ENCODE peak calls at places on chromosome 1, in eight cellular contexts. W is AG04450, I is colonic mucosa, P is nephron progenitor cell, M is HFFc6, Y is endothelial cell of umbilical vein, T is suprapubic skin, G is fibroblast of the aortic adventitia. E is an unnamed sample.

GRCh38 chr1:7207875-7208646 is 422.8 kb downstream of the CAMTA1 start:
- DNase-seq in W (no peak), I (peak), P (peak), M (peak), Y (peak), T (no peak), G (peak), E (no peak)

GRCh38 chr1:61082336-61083013 is at the start of gene NFIA:
- DNase-seq in W (no peak), I (peak), P (peak), M (peak), Y (peak), T (no peak), G (peak), E (no peak)

GRCh38 chr1:198364471-198364870 is 176.0 kb downstream of the ATP6V1G3 start:
- DNase-seq in W (no peak), I (no peak), P (no peak), M (no peak), Y (no peak), T (no peak), G (no peak), E (no peak)

GRCh38 chr1:183023146-183023600 is at the start of gene LAMC1:
- DNase-seq in W (peak), I (peak), P (peak), M (peak), Y (peak), T (peak), G (peak), E (peak)

GRCh38 chr1:110060034-110060661 is 10.3 kb downstream of the ALX3 start:
- DNase-seq in W (no peak), I (peak), P (peak), M (no peak), Y (peak), T (no peak), G (peak), E (peak)

GRCh38 chr1:156705321-156705917 is at the start of gene CRABP2:
- DNase-seq in W (no peak), I (no peak), P (peak), M (no peak), Y (peak), T (no peak), G (peak), E (no peak)

GRCh38 chr1:161721738-161722343 is 497 bp downstream of the FCRLB start:
- DNase-seq in W (no peak), I (no peak), P (no peak), M (peak), Y (no peak), T (no peak), G (peak), E (no peak)

GRCh38 chr1:22329171-22329540 is 122.5 kb upstream of the ZBTB40 start:
- DNase-seq in W (no peak), I (no peak), P (no peak), M (no peak), Y (no peak), T (peak), G (no peak), E (no peak)

GRCh38 chr1:204113900-204114299 is 37.9 kb downstream of the ETNK2 start:
- DNase-seq in W (no peak), I (no peak), P (no peak), M (no peak), Y (peak), T (no peak), G (peak), E (no peak)

GRCh38 chr1:95023399-95024050 is 49.2 kb downstream of the ALG14 start:
- DNase-seq in W (peak), I (no peak), P (no peak), M (peak), Y (peak), T (no peak), G (peak), E (no peak)

GRCh38 chr1:228810855-228811654 is 75.8 kb downstream of the RHOU start:
- DNase-seq in W (no peak), I (no peak), P (no peak), M (no peak), Y (no peak), T (no peak), G (no peak), E (no peak)

GRCh38 chr1:150256549-150257341 is 829 bp upstream of the CA14 start:
- DNase-seq in W (no peak), I (no peak), P (peak), M (no peak), Y (no peak), T (no peak), G (peak), E (no peak)

GRCh38 chr1:158140871-158141270 is 39.8 kb upstream of the CD1D start:
- DNase-seq in W (no peak), I (no peak), P (no peak), M (no peak), Y (no peak), T (no peak), G (no peak), E (no peak)

GRCh38 chr1:230868736-230869385 is 540 bp upstream of the C1orf198 start:
- DNase-seq in W (no peak), I (peak), P (peak), M (peak), Y (peak), T (no peak), G (peak), E (no peak)

DNA sequence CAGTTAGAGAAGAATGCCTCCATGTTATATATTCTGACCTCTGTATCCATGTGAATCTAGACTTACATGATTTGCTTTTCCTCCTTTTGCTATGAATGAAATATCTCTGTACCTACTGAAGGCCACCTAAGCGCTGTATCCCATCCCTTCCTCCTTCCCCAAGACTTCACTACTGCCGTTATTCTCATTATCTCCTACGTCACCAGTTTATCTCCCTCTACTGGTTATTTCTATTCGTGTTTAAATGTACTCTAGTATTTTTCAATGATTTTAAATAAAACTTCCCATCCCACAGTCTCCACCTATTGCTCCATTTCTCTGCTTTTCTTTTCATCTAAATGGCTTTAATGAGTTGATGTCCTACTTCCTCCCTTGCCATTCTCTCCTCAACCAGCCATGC is 110.0 kb downstream of the KCTD3 start:
- DNase-seq in W (no peak), I (no peak), P (no peak), M (no peak), Y (no peak), T (no peak), G (no peak), E (no peak)
- TF ChIP-seq CTCF in W (no peak), I (no peak), P (no peak), M (peak), Y (no peak), T (no peak), G (no peak), E (no peak)

GRCh38 chr1:1799716-1800115 is 21.4 kb upstream of the NADK start:
- DNase-seq in W (no peak), I (no peak), P (no peak), M (no peak), Y (no peak), T (no peak), G (no peak), E (no peak)

GRCh38 chr1:1797731-1798341 is 19.6 kb upstream of the NADK start:
- DNase-seq in W (no peak), I (no peak), P (no peak), M (no peak), Y (no peak), T (no peak), G (no peak), E (no peak)

GRCh38 chr1:1793481-1794244 is 15.4 kb upstream of the NADK start:
- DNase-seq in W (no peak), I (no peak), P (no peak), M (no peak), Y (no peak), T (no peak), G (no peak), E (no peak)

GRCh38 chr1:1794999-1795398 is 16.7 kb upstream of the NADK start:
- DNase-seq in W (no peak), I (no peak), P (no peak), M (no peak), Y (no peak), T (no peak), G (no peak), E (no peak)

DNA sequence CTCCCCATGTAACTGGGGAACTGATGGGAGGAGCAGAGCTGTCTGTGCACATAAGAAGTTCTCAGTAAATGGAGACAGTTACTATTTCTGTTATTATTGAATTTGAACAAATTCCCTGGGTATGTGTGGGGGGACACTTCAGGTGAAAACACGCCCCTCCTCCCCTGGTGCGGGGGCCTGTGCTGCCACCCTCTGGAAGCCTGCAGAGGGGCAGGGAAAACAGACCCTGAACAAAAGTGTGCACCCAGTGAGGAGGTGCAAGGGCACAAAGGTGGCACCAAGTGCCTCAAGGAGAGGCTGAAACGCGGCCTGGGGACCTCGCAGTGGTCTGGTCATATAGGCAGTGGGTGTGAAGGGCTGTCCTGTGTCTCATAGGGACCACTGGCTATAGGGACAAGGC is 18.2 kb upstream of the NADK start:
- DNase-seq in W (no peak), I (no peak), P (no peak), M (no peak), Y (no peak), T (no peak), G (no peak), E (no peak)
- TF ChIP-seq CTCF in W (no peak), I (no peak), P (no peak), M (peak), Y (no peak), T (no peak), G (peak), E (no peak)

GRCh38 chr1:101816262-101816661 is 180.5 kb downstream of the OLFM3 start:
- DNase-seq in W (no peak), I (no peak), P (no peak), M (no peak), Y (no peak), T (no peak), G (no peak), E (no peak)

GRCh38 chr1:101820080-101820479 is 176.6 kb downstream of the OLFM3 start:
- DNase-seq in W (no peak), I (no peak), P (no peak), M (peak), Y (peak), T (no peak), G (peak), E (no peak)
- TF ChIP-seq CTCF in W (peak), I (peak), P (peak), M (peak), Y (no peak), T (no peak), G (peak), E (no peak)

DNA sequence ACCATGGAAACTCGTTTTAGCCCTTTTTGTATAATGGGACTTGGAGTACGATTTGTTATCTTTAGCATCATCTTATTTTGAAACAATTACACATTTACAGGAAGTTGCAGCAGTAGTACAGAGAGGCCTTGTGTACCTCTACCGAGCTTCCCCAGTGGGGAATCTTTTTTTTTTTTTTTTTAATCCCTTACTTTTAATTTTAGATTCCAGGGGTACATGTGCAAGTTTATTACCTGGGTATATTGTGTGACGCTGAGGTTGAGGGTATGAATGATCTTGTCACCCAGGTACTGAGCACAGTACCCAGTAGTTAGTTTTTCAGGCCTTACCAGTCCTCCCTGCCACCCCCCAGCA is 45.9 kb downstream of the HHAT start:
- DNase-seq in W (no peak), I (no peak), P (no peak), M (no peak), Y (no peak), T (no peak), G (no peak), E (no peak)
- TF ChIP-seq CTCF in W (no peak), I (no peak), P (peak), M (peak), Y (no peak), T (no peak), G (no peak), E (no peak)